ENCODE peak calls at places on chromosomes 12 and 14, in eight cellular contexts. P is AG04450; K is stimulated activated CD8-positive, alpha-beta memory T cell treated with anti-CD3 and anti-CD28 coated beads, Interleukin-2, amount 100 ng/mL, for 1 hour; X is left ventricle myocardium inferior; L is stromal cell of bone marrow; Y is HT1080; H is EH; G is tibial artery. E is an unnamed sample.

GRCh38 chr12:122356192-122356635 is 66.3 kb downstream of the CLIP1 start:
- DNase-seq in P (peak; percentile 37), K (peak; percentile 23), X (no peak), L (peak; percentile 53), Y (peak; percentile 67), H (peak; percentile 70), G (no peak), E (peak; percentile 58)

GRCh38 chr12:128810182-128811127 is 13.3 kb downstream of the SLC15A4 start:
- DNase-seq in P (no peak), K (no peak), X (peak; percentile 71), L (no peak), Y (no peak), H (peak; percentile 39), G (peak; percentile 76), E (no peak)

GRCh38 chr14:97021001-97021400 is 223.8 kb downstream of the VRK1 start:
- DNase-seq in P (no peak), K (no peak), X (no peak), L (no peak), Y (no peak), H (no peak), G (no peak), E (no peak)

GRCh38 chr12:124031058-124031457 is 58.0 kb downstream of the ZNF664 start:
- DNase-seq in P (no peak), K (no peak), X (no peak), L (peak; percentile 37), Y (no peak), H (peak; percentile 32), G (no peak), E (no peak)

GRCh38 chr12:56261503-56262230 is 3.5 kb upstream of the ANKRD52 start:
- DNase-seq in P (no peak), K (no peak), X (no peak), L (peak; percentile 24), Y (peak; percentile 93), H (peak; percentile 94), G (no peak), E (peak; percentile 91)

GRCh38 chr12:442235-442884 is 17.4 kb upstream of the B4GALNT3 start:
- DNase-seq in P (peak; percentile 6), K (no peak), X (no peak), L (no peak), Y (peak; percentile 43), H (peak; percentile 57), G (no peak), E (peak; percentile 26)

GRCh38 chr12:96247567-96247962 is 53.4 kb downstream of the ELK3 start:
- DNase-seq in P (no peak), K (no peak), X (no peak), L (no peak), Y (peak; percentile 78), H (peak; percentile 68), G (no peak), E (no peak)

GRCh38 chr14:24816929-24817637 is 183.1 kb upstream of the GZMB start:
- DNase-seq in P (no peak), K (no peak), X (peak; percentile 28), L (no peak), Y (no peak), H (no peak), G (no peak), E (no peak)

E was measured in foreskin keratinocyte.